ENCODE peak calls at places on chromosomes 1 and 21, in four cellular contexts. N, S, T and U are unnamed samples. For H3K36me3 and H3K4me1, the result is how much of the 10 kb centered on the place peaks cover.

GRCh38 chr1:1374068-1374860 is 743 bp downstream of the AURKAIP1 start:
- DNase-seq in S (no peak), N (no peak), T (no peak), U (no peak)

GRCh38 chr1:23370744-23371710 is 1.4 kb upstream of the ZNF436 start:
- DNase-seq in S (peak), T (peak), N (no peak), U (no peak)

GRCh38 chr1:248165186-248165585 is 9.4 kb upstream of the OR2M2 start:
- DNase-seq in N (no peak), T (no peak), S (no peak), U (no peak)

GRCh38 chr1:219837274-219837993 is 90.9 kb downstream of the SLC30A10 start:
- DNase-seq in S (peak), T (peak), N (peak), U (peak)

GRCh38 chr21:33931799-33932390 is 16.3 kb upstream of the ATP5PO start:
- DNase-seq in T (peak), N (peak), S (no peak), U (no peak)

GRCh38 chr1:230167419-230167852 is 100.4 kb downstream of the GALNT2 start:
- DNase-seq in N (peak), T (peak), S (peak), U (peak)

GRCh38 chr1:22888320-22889075 is 84.2 kb downstream of the LACTBL1 start:
- DNase-seq in N (no peak), T (peak), S (no peak), U (no peak)

GRCh38 chr1:12148958-12149790 is 17.6 kb upstream of the TNFRSF1B start:
- DNase-seq in S (no peak), N (peak), T (no peak), U (no peak)

GRCh38 chr21:44265734-44266270 is 4.1 kb upstream of the DNMT3L start:
- DNase-seq in S (no peak), T (no peak), N (no peak), U (no peak)

GRCh38 chr1:154776339-154776605 is 93.8 kb downstream of the KCNN3 start:
- DNase-seq in T (no peak), S (no peak), N (no peak), U (no peak)

GRCh38 chr1:208640295-208640694 is 396.1 kb upstream of the PLXNA2 start:
- DNase-seq in N (no peak), S (no peak), T (no peak), U (no peak)

GRCh38 chr1:183604048-183604808 is 14.0 kb upstream of the NCF2 start:
- DNase-seq in T (peak), S (no peak), N (no peak), U (no peak)

GRCh38 chr1:53089478-53090226 is 27.6 kb downstream of the PODN start:
- DNase-seq in N (no peak), S (no peak), T (peak), U (no peak)

GRCh38 chr1:186782791-186783190 is 46.0 kb upstream of the PLA2G4A start:
- DNase-seq in T (peak), S (no peak), N (no peak), U (no peak)

GRCh38 chr1:110106013-110106941 is 6.0 kb upstream of the UBL4B start:
- DNase-seq in N (peak), S (peak), T (peak), U (peak)

GRCh38 chr1:66489972-66490601 is 43.9 kb upstream of the SGIP1 start:
- DNase-seq in S (no peak), N (no peak), T (peak), U (no peak)

GRCh38 chr1:222546548-222547259 is 1.2 kb downstream of the HHIPL2 start:
- DNase-seq in S (no peak), N (no peak), T (peak), U (no peak)

GRCh38 chr21:44370027-44370735 is 16.8 kb downstream of the TRPM2 start:
- DNase-seq in N (no peak), S (no peak), T (peak), U (no peak)

GRCh38 chr1:88524129-88524528 is 159.9 kb upstream of the PKN2 start:
- DNase-seq in N (no peak), S (no peak), T (no peak), U (no peak)

GRCh38 chr1:92858564-92859399 is 26.9 kb downstream of the RPL5 start:
- DNase-seq in N (peak), T (peak), S (peak), U (peak)

GRCh38 chr1:16241116-16241763 is 4.3 kb upstream of the CPLANE2 start:
- DNase-seq in N (no peak), T (no peak), S (no peak), U (no peak)

GRCh38 chr1:16012590-16013219 is 5.1 kb downstream of the HSPB7 start:
- DNase-seq in T (peak), N (peak), S (peak), U (no peak)

GRCh38 chr21:35468991-35469390 is 419.9 kb upstream of the RUNX1 start:
- DNase-seq in T (peak), N (no peak), S (no peak), U (no peak)

GRCh38 chr1:4700801-4701200 is 46.4 kb downstream of the AJAP1 start:
- DNase-seq in S (no peak), T (no peak), N (no peak), U (no peak)

GRCh38 chr1:152024228-152024627 is 12.6 kb downstream of the S100A11 start:
- DNase-seq in S (no peak), N (no peak), T (no peak), U (no peak)

GRCh38 chr1:174269932-174270651 is 110.8 kb downstream of the RABGAP1L start:
- DNase-seq in N (no peak), S (no peak), T (no peak), U (no peak)

GRCh38 chr1:10626781-10627410 is 152.1 kb downstream of the PEX14 start:
- DNase-seq in N (no peak), T (no peak), S (no peak), U (no peak)

GRCh38 chr1:194167956-194168355 is 981.5 kb upstream of the B3GALT2 start:
- DNase-seq in N (no peak), S (no peak), T (no peak), U (no peak)

GRCh38 chr1:208154040-208154439 is 90.1 kb downstream of the PLXNA2 start:
- DNase-seq in S (no peak), N (no peak), T (no peak), U (no peak)

GRCh38 chr1:59878370-59878769 is 48.2 kb downstream of the CYP2J2 start:
- DNase-seq in T (no peak), N (no peak), S (no peak), U (no peak)

GRCh38 chr1:61387829-61388228 is 305.5 kb downstream of the NFIA start:
- DNase-seq in S (no peak), T (no peak), N (peak), U (no peak)

GRCh38 chr1:203628997-203629508 is 2.4 kb downstream of the ATP2B4 start:
- DNase-seq in T (no peak), N (peak), S (no peak), U (no peak)

GRCh38 chr1:84143796-84144565 is at the start of gene PRKACB:
- DNase-seq in S (no peak), N (peak), T (peak), U (no peak)

GRCh38 chr1:151210830-151211229 is 12.5 kb downstream of the PIP5K1A start:
- DNase-seq in S (no peak), T (no peak), N (no peak), U (no peak)

GRCh38 chr1:229022595-229023350 is 248.1 kb upstream of the RAB4A start:
- DNase-seq in S (no peak), T (peak), N (no peak), U (no peak)

GRCh38 chr1:24562625-24563024 is 6.7 kb downstream of the NCMAP start:
- DNase-seq in S (no peak), N (no peak), T (no peak), U (no peak)

GRCh38 chr1:215636258-215636965 is 69.3 kb downstream of the KCTD3 start:
- DNase-seq in S (no peak), N (no peak), T (peak), U (no peak)

GRCh38 chr1:108570128-108570527 is 10.2 kb downstream of the EEIG2 start:
- DNase-seq in N (peak), S (peak), T (peak), U (no peak)

GRCh38 chr1:30744060-30744756 is 13.4 kb downstream of the LAPTM5 start:
- DNase-seq in T (peak), S (no peak), N (peak), U (no peak)
- H3K4me3 ChIP-seq in T (no peak), S (no peak), N (peak), U (no peak)

DNA sequence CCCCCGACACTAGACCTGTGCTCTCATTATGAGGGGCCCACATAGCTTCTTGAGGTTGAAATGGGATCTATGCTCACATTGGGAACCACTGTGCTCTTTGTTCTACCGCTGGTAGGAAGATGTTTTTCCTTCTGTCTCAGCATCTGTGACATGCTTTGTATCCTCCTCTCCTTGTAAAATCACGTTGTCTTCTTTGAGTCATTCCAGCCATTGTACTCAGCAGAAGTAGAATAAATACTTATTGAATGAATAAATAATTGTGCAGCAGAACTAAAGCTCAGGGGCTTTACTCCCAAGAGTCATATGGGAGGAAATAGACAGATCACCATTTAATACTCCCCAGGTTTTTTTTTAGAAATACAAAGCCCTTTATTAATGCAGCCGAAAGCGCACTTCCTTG is 66.3 kb upstream of the EDEM3 start:
- DNase-seq in S (no peak), T (no peak), N (no peak), U (no peak)
- H3K36me3 ChIP-seq in S (under half), T (under half), N (half or more), U (under half)

GRCh38 chr1:175385316-175385715 is 192.7 kb upstream of the KIAA0040 start:
- DNase-seq in T (no peak), N (no peak), S (no peak), U (no peak)
- H3K4me1 ChIP-seq in T (under half), N (under half), S (under half), U (under half)

DNA sequence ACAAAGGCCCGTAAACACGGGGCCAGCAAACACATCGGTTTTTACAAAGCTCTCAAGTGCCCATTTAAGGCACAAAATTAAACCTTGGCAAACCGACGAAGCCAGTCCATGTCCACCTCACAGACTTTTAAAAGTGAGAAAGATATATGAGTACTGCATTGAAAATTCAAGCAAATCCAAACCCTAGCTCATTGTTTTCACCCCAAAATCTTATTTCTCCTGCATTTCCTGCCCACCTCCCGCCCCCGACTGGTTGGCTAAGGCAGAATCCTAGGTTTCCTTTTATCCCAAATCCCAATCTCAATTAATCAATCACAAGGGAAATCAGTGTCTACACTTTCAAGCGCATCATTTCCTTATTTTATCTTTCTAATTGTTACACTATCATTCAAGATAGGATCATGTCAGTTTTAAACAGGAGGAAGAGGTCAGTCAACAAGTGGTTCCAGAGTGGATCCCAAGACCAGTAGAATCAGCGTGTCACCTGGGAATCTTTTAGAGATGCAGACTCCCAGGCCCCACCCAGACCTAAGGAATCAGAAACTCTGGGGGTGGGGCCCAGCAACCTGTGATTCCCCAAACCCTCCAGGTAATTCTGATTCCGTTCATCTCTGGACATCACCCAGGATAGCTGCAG is 1.7 kb upstream of the GNG4 start:
- DNase-seq in T (no peak), S (no peak), N (no peak), U (no peak)
- H3K4me3 ChIP-seq in T (no peak), S (peak), N (no peak), U (peak)

GRCh38 chr1:201851949-201852348 is 23.0 kb downstream of the IPO9 start:
- DNase-seq in N (no peak), T (no peak), S (no peak), U (no peak)
- H3K36me3 ChIP-seq in N (half or more), T (half or more), S (half or more), U (under half)

GRCh38 chr1:46423574-46424240 is 29.6 kb downstream of the FAAH start:
- DNase-seq in S (no peak), T (no peak), N (no peak), U (no peak)

GRCh38 chr1:46421739-46422138 is 27.6 kb downstream of the FAAH start:
- DNase-seq in N (no peak), T (no peak), S (no peak), U (no peak)

GRCh38 chr1:46422261-46422871 is 28.2 kb downstream of the FAAH start:
- DNase-seq in S (no peak), N (no peak), T (no peak), U (no peak)

GRCh38 chr1:46418976-46419375 is 24.9 kb downstream of the FAAH start:
- DNase-seq in N (no peak), S (no peak), T (no peak), U (no peak)

GRCh38 chr1:46420533-46420915 is 26.4 kb downstream of the FAAH start:
- DNase-seq in N (no peak), S (no peak), T (no peak), U (no peak)
- H3K4me1 ChIP-seq in N (under half), S (under half), T (under half), U (under half)

GRCh38 chr1:115183711-115184259 is 94.5 kb upstream of the TSPAN2 start:
- DNase-seq in N (no peak), S (no peak), T (no peak), U (no peak)

GRCh38 chr1:115186871-115187270 is 97.6 kb upstream of the TSPAN2 start:
- DNase-seq in S (no peak), T (no peak), N (no peak), U (no peak)

GRCh38 chr1:115184951-115185331 is 95.6 kb upstream of the TSPAN2 start:
- DNase-seq in T (no peak), S (no peak), N (no peak), U (no peak)

GRCh38 chr1:115184260-115184950 is 95.1 kb upstream of the TSPAN2 start:
- DNase-seq in N (peak), T (no peak), S (no peak), U (no peak)

GRCh38 chr1:115185351-115185750 is 96.0 kb upstream of the TSPAN2 start:
- DNase-seq in S (no peak), N (no peak), T (no peak), U (no peak)
- H3K4me3 ChIP-seq in S (no peak), N (no peak), T (no peak), U (no peak)